ENCODE peak calls at places on chromosomes 5 and 9, in ten cellular contexts. B is spleen; O is H9; S is PC-3; W is GM23248; M is mammary epithelial cell; J is neuronal stem cell; R is CD8-positive, alpha-beta memory T cell; N is Peyer's patch; A is RWPE2. I is an unnamed sample.

GRCh38 chr5:86878250-86878649 is 260.5 kb downstream of the COX7C start:
- DNase-seq in B (no peak), O (no peak), S (no peak), W (no peak), M (no peak), J (no peak), R (no peak), N (no peak), A (no peak), I (no peak)

GRCh38 chr9:111922324-111923013 is 25.9 kb downstream of the UGCG start:
- DNase-seq in B (no peak), O (no peak), S (no peak), W (no peak), M (no peak), J (no peak), R (no peak), N (no peak), A (no peak), I (no peak)

GRCh38 chr9:122033775-122034373 is 59.2 kb downstream of the TTLL11 start:
- DNase-seq in B (no peak), O (no peak), S (no peak), W (no peak), M (no peak), J (no peak), R (no peak), N (no peak), A (no peak), I (no peak)

GRCh38 chr5:103122242-103122641 is 2.1 kb downstream of the PPIP5K2 start:
- DNase-seq in B (no peak), O (no peak), S (no peak), W (no peak), M (no peak), J (no peak), R (no peak), N (no peak), A (no peak), I (no peak)

GRCh38 chr9:129094387-129095169 is 13.7 kb downstream of the DOLPP1 start:
- DNase-seq in B (no peak), O (no peak), S (no peak), W (no peak), M (no peak), J (no peak), R (no peak), N (no peak), A (no peak), I (no peak)

GRCh38 chr9:134325096-134325812 is 1.0 kb upstream of the RXRA start:
- DNase-seq in B (peak; percentile 89), O (no peak), S (peak; percentile 48), W (peak; percentile 82), M (peak; percentile 74), J (no peak), R (no peak), N (peak; percentile 82), A (no peak), I (no peak)

GRCh38 chr5:133990396-133990795 is 14.4 kb downstream of the VDAC1 start:
- DNase-seq in B (no peak), O (no peak), S (no peak), W (no peak), M (no peak), J (no peak), R (no peak), N (no peak), A (peak; percentile 35), I (no peak)

GRCh38 chr9:36039696-36040095 is 3.0 kb downstream of the RECK start:
- DNase-seq in B (no peak), O (no peak), S (no peak), W (peak; percentile 84), M (peak; percentile 32), J (no peak), R (no peak), N (no peak), A (no peak), I (no peak)

GRCh38 chr5:17944046-17944445 is 309.8 kb downstream of the TAF11L14 start:
- DNase-seq in B (no peak), O (no peak), S (no peak), W (no peak), M (no peak), J (no peak), R (no peak), N (no peak), A (no peak), I (no peak)

GRCh38 chr9:120931278-120932085 is 4.9 kb upstream of the TRAF1 start:
- DNase-seq in B (no peak), O (no peak), S (peak; percentile 24), W (peak; percentile 85), M (peak; percentile 74), J (no peak), R (peak; percentile 45), N (no peak), A (no peak), I (peak; percentile 46)

GRCh38 chr5:100464418-100464817 is 70.8 kb upstream of the FAM174A start:
- DNase-seq in B (no peak), O (no peak), S (peak; percentile 60), W (peak; percentile 89), M (peak; percentile 26), J (no peak), R (no peak), N (no peak), A (no peak), I (no peak)

GRCh38 chr5:66689522-66690220 is 93.5 kb downstream of the MAST4 start:
- DNase-seq in B (no peak), O (no peak), S (no peak), W (peak; percentile 11), M (no peak), J (no peak), R (no peak), N (no peak), A (no peak), I (no peak)

GRCh38 chr9:962023-962422 is 14.4 kb upstream of the DMRT3 start:
- DNase-seq in B (no peak), O (no peak), S (peak; percentile 41), W (peak; percentile 62), M (peak; percentile 35), J (no peak), R (no peak), N (no peak), A (no peak), I (no peak)

GRCh38 chr5:69528015-69528414 is 32.0 kb upstream of the GTF2H2C start:
- DNase-seq in B (no peak), O (no peak), S (peak; percentile 85), W (no peak), M (peak; percentile 43), J (no peak), R (no peak), N (no peak), A (no peak), I (no peak)

GRCh38 chr9:91836515-91836914 is 113.5 kb downstream of the ROR2 start:
- DNase-seq in B (peak; percentile 61), O (no peak), S (no peak), W (peak; percentile 48), M (no peak), J (no peak), R (no peak), N (peak; percentile 30), A (no peak), I (no peak)

GRCh38 chr5:86565197-86565789 is 52.4 kb upstream of the COX7C start:
- DNase-seq in B (no peak), O (no peak), S (no peak), W (no peak), M (no peak), J (no peak), R (no peak), N (no peak), A (no peak), I (no peak)

GRCh38 chr5:87499478-87500410 is 87.0 kb upstream of the CCNH start:
- DNase-seq in B (peak; percentile 68), O (peak; percentile 34), S (peak; percentile 71), W (peak; percentile 52), M (peak; percentile 50), J (no peak), R (no peak), N (no peak), A (peak; percentile 59), I (no peak)

GRCh38 chr5:154276236-154276792 is 85.8 kb downstream of the GALNT10 start:
- DNase-seq in B (no peak), O (no peak), S (no peak), W (no peak), M (no peak), J (no peak), R (no peak), N (no peak), A (no peak), I (no peak)

DNA sequence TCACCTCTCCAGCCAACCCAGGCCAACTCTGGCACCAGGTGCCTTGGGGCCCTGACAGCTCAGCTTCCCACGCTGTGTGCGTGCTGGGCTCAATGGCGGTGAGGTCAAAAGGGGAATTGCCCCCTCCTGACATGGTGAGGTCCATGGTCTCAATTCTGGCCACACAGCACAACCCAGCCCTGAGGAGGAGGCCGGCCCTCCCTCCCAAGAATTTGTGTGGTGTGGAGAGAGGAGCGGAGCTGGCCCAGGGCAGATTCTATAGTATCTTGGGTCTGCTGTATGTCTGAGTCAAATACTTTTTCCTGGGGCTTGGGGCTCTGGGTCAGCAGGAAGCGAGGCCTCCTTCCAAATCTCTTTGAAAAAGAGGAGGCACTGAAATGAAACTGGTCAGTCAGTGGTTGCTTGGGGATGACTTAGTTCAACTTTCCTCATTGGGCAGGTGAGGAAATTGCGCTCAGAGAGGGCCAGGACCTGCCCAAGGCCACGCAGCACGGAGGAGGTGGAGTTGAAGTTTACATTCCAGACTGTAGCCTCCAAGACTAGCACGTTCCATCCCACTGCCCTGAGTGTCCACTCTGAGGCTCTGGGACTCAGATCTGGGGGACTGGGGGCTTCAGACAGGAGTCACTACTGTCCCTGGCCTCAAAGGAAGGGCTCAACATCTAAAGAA is 15.6 kb downstream of the COL27A1 start:
- DNase-seq in B (peak; percentile 35), O (no peak), S (no peak), W (no peak), M (no peak), J (no peak), R (no peak), N (no peak), A (no peak), I (no peak)
- H3K27ac ChIP-seq in B (no peak overlapping the region), O (no peak overlapping the region), S (no peak overlapping the region), W (no peak overlapping the region), M (no peak overlapping the region), J (no peak overlapping the region), R (no peak overlapping the region), N (no peak overlapping the region), A (no peak overlapping the region), I (no peak overlapping the region)

GRCh38 chr9:76900884-76901440 is 5.0 kb downstream of the PRUNE2 start:
- DNase-seq in B (no peak), O (no peak), S (no peak), W (no peak), M (no peak), J (no peak), R (no peak), N (no peak), A (no peak), I (no peak)
- H3K4me1 ChIP-seq in B (peaks cover 6% of the 10 kb centered on the region), O (peaks cover 4% of the 10 kb centered on the region), S (no peaks in the 10 kb centered on the region), W (peaks cover 10% of the 10 kb centered on the region), M (peaks cover 10% of the 10 kb centered on the region), J (no peaks in the 10 kb centered on the region), R (no peaks in the 10 kb centered on the region), N (peaks cover 6% of the 10 kb centered on the region), A (no peaks in the 10 kb centered on the region), I (no peaks in the 10 kb centered on the region)

GRCh38 chr9:107292811-107293554 is 9.9 kb downstream of the RAD23B start:
- DNase-seq in B (no peak), O (no peak), S (no peak), W (no peak), M (no peak), J (no peak), R (no peak), N (no peak), A (no peak), I (no peak)
- H3K27ac ChIP-seq in B (no peak overlapping the region), O (no peak overlapping the region), S (no peak overlapping the region), W (peak overlapping the region; percentile 32), M (no peak overlapping the region), J (no peak overlapping the region), R (no peak overlapping the region), N (no peak overlapping the region), A (no peak overlapping the region), I (no peak overlapping the region)

GRCh38 chr5:172915514-172915913 is 43.7 kb upstream of the RPL26L1 start:
- DNase-seq in B (no peak), O (no peak), S (no peak), W (no peak), M (no peak), J (no peak), R (no peak), N (no peak), A (no peak), I (no peak)
- H3K4me1 ChIP-seq in B (peaks cover 51% of the 10 kb centered on the region), O (no peaks in the 10 kb centered on the region), S (peaks cover 13% of the 10 kb centered on the region), W (peaks cover 25% of the 10 kb centered on the region), M (peaks cover 8% of the 10 kb centered on the region), J (no peaks in the 10 kb centered on the region), R (peaks cover 15% of the 10 kb centered on the region), N (no peaks in the 10 kb centered on the region), A (peaks cover 18% of the 10 kb centered on the region), I (no peaks in the 10 kb centered on the region)

I was measured in effector memory CD4-positive, alpha-beta T cell.